ENCODE peak calls at places on chromosomes 6 and 20, in seven cellular contexts. R is H1, K is HepG2, Z is GM12878, T is SK-N-SH, X is HCT116, Q is K562. N is an unnamed sample.

GRCh38 chr6:106163446-106163965 is 77.4 kb downstream of the PRDM1 start:
- DNase-seq in R (no peak), K (no peak), Z (peak), T (no peak), X (no peak), Q (no peak), N (no peak)

GRCh38 chr20:4811257-4811656 is 89.5 kb downstream of the PRND start:
- DNase-seq in R (no peak), K (no peak), Z (no peak), T (no peak), X (no peak), Q (no peak), N (no peak)

GRCh38 chr6:97160280-97160679 is 122.7 kb downstream of the MMS22L start:
- DNase-seq in R (no peak), K (no peak), Z (no peak), T (no peak), X (no peak), Q (peak), N (no peak)

GRCh38 chr20:52441708-52442107 is 250.1 kb upstream of the ZFP64 start:
- DNase-seq in R (no peak), K (no peak), Z (no peak), T (no peak), X (no peak), Q (no peak), N (no peak)

GRCh38 chr6:137680678-137681346 is 186.2 kb upstream of the TNFAIP3 start:
- DNase-seq in R (no peak), K (no peak), Z (no peak), T (no peak), X (no peak), Q (no peak), N (no peak)

GRCh38 chr20:45578151-45578660 is 878 bp downstream of the WFDC8 start:
- DNase-seq in R (no peak), K (no peak), Z (no peak), T (no peak), X (no peak), Q (no peak), N (no peak)

GRCh38 chr20:51432251-51432784 is 110.2 kb downstream of the NFATC2 start:
- DNase-seq in R (no peak), K (no peak), Z (no peak), T (no peak), X (no peak), Q (no peak), N (no peak)

GRCh38 chr6:67594366-67594765 is 1040.7 kb upstream of the ADGRB3 start:
- DNase-seq in R (no peak), K (no peak), Z (no peak), T (no peak), X (no peak), Q (no peak), N (no peak)

GRCh38 chr6:124430741-124431140 is 531.5 kb upstream of the RNF217 start:
- DNase-seq in R (no peak), K (no peak), Z (no peak), T (no peak), X (no peak), Q (no peak), N (no peak)

GRCh38 chr20:46709459-46710148 is at the start of gene SLC2A10:
- DNase-seq in R (no peak), K (peak), Z (no peak), T (peak), X (no peak), Q (peak), N (peak)

GRCh38 chr6:5466459-5466858 is 205.1 kb downstream of the FARS2 start:
- DNase-seq in R (no peak), K (no peak), Z (no peak), T (no peak), X (no peak), Q (peak), N (no peak)

GRCh38 chr6:84460491-84460890 is 233.0 kb upstream of the CEP162 start:
- DNase-seq in R (no peak), K (no peak), Z (no peak), T (no peak), X (no peak), Q (no peak), N (no peak)

GRCh38 chr6:166955865-166956443 is 396 bp downstream of the RNASET2 start:
- DNase-seq in R (no peak), K (no peak), Z (no peak), T (no peak), X (no peak), Q (no peak), N (no peak)

GRCh38 chr6:7541175-7542064 is at the start of gene DSP:
- DNase-seq in R (peak), K (peak), Z (no peak), T (peak), X (peak), Q (peak), N (peak)

GRCh38 chr20:39036011-39036410 is 73.9 kb downstream of the DHX35 start:
- DNase-seq in R (no peak), K (no peak), Z (no peak), T (no peak), X (no peak), Q (no peak), N (no peak)

GRCh38 chr6:30493643-30494250 is 4.4 kb downstream of the HLA-E start:
- DNase-seq in R (no peak), K (no peak), Z (no peak), T (no peak), X (no peak), Q (no peak), N (no peak)

GRCh38 chr6:7469696-7470095 is 71.8 kb upstream of the DSP start:
- DNase-seq in R (no peak), K (no peak), Z (no peak), T (no peak), X (no peak), Q (no peak), N (no peak)

GRCh38 chr20:1672728-1673127 is 15.1 kb upstream of the SIRPG start:
- DNase-seq in R (no peak), K (no peak), Z (no peak), T (no peak), X (no peak), Q (no peak), N (no peak)

GRCh38 chr20:1671891-1672669 is 14.5 kb upstream of the SIRPG start:
- DNase-seq in R (no peak), K (no peak), Z (no peak), T (no peak), X (no peak), Q (no peak), N (no peak)

GRCh38 chr20:1666802-1667201 is 9.2 kb upstream of the SIRPG start:
- DNase-seq in R (no peak), K (no peak), Z (no peak), T (no peak), X (no peak), Q (no peak), N (no peak)

GRCh38 chr20:1667510-1668085 is 10.0 kb upstream of the SIRPG start:
- DNase-seq in R (no peak), K (no peak), Z (no peak), T (no peak), X (no peak), Q (no peak), N (no peak)

GRCh38 chr20:1669304-1669703 is 11.7 kb upstream of the SIRPG start:
- DNase-seq in R (no peak), K (no peak), Z (no peak), T (no peak), X (no peak), Q (no peak), N (no peak)
- TF ChIP-seq JUND in R (no peak), K (no peak), Z (no peak), T (no peak), X (no peak), Q (no peak), N (no peak)

DNA sequence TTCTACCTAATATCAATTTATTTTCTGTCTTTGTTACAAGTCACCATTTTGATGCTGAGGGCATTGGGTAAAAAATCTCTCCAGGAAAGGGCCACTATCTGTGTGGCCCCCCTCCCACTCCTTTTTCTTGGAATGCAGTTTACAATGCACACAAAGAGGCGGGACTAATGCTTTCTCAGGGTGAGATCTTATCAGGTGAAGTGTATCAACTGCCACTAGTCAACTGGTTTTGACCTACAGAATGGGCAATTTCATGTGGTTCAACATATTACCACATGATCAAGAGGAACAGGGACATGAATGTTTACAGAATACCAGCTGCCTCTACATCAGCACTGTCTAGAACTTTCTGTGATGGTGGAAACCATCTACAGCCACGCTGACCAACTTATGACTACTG is 3.7 kb downstream of the RRBP1 start:
- DNase-seq in R (no peak), K (no peak), Z (no peak), T (no peak), X (no peak), Q (peak), N (no peak)
- TF ChIP-seq JUND in R (no peak), K (no peak), Z (no peak), T (no peak), X (no peak), Q (no peak), N (no peak)

DNA sequence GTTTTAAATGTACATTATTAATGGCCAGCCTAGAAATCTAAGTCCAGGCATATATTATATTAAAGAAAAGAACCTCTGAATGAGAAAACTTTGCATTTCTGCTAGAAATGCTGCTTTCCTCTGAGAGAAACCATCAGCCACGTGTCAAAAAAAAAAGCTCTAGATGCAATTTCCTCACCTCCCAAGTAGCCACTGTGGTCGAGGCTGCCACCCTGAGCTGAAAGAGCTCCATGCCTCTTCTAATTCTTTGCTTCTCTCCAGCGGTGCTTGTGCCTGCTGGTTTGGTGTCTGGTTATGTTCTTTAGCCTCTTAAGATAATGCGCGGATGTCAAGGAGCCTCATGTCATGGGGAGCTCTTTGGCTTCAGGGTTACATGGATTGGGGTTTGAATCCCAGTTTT is 316.0 kb downstream of the TFAP2C start:
- DNase-seq in R (no peak), K (no peak), Z (no peak), T (no peak), X (no peak), Q (no peak), N (peak)
- TF ChIP-seq JUND in R (no peak), K (no peak), Z (no peak), T (no peak), X (no peak), Q (no peak), N (no peak)

GRCh38 chr6:35629876-35630378 is 58.8 kb downstream of the FKBP5 start:
- DNase-seq in R (no peak), K (no peak), Z (no peak), T (no peak), X (no peak), Q (no peak), N (no peak)
- TF ChIP-seq JUND in R (no peak), K (no peak), Z (no peak), T (no peak), X (no peak), Q (no peak), N (no peak)

GRCh38 chr6:53752856-53753255 is 41.9 kb upstream of the LRRC1 start:
- DNase-seq in R (no peak), K (no peak), Z (no peak), T (no peak), X (no peak), Q (no peak), N (no peak)
- TF ChIP-seq JUND in R (no peak), K (no peak), Z (no peak), T (no peak), X (no peak), Q (no peak), N (no peak)

DNA sequence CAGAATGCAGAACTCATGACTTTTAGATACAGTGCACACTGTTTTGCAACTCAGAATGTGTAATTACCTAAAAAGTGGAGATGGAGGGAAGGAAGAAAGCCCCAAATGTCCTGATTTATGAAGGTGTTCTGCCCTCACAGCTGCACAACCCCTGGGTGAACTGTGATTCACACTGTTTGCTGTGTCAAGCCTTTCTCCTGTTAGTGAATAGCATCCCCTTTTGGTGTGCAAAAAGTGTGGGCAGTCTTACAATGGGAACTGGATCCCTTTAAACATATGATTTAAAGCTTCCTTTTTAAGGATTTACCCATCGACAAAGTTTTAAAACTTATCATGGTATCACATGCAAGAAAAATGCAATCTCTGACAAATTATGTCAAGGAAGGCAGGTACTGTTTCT is 633.4 kb upstream of the EPHA7 start:
- DNase-seq in R (no peak), K (no peak), Z (no peak), T (no peak), X (no peak), Q (no peak), N (no peak)
- TF ChIP-seq JUND in R (no peak), K (no peak), Z (no peak), T (no peak), X (no peak), Q (no peak), N (no peak)

GRCh38 chr6:142871910-142872331 is 73.1 kb downstream of the HIVEP2 start:
- DNase-seq in R (no peak), K (peak), Z (no peak), T (no peak), X (no peak), Q (no peak), N (no peak)

GRCh38 chr6:142867988-142868818 is 76.8 kb downstream of the HIVEP2 start:
- DNase-seq in R (no peak), K (peak), Z (no peak), T (no peak), X (no peak), Q (no peak), N (no peak)

GRCh38 chr6:142867355-142867801 is 77.6 kb downstream of the HIVEP2 start:
- DNase-seq in R (no peak), K (no peak), Z (no peak), T (no peak), X (no peak), Q (no peak), N (no peak)

GRCh38 chr6:142870787-142871371 is 74.1 kb downstream of the HIVEP2 start:
- DNase-seq in R (no peak), K (no peak), Z (no peak), T (no peak), X (no peak), Q (no peak), N (no peak)

GRCh38 chr6:142868917-142869316 is 76.1 kb downstream of the HIVEP2 start:
- DNase-seq in R (no peak), K (peak), Z (no peak), T (no peak), X (no peak), Q (no peak), N (no peak)
- TF ChIP-seq JUND in R (no peak), K (no peak), Z (no peak), T (no peak), X (no peak), Q (no peak), N (no peak)

GRCh38 chr6:169188051-169188863 is 65.4 kb downstream of the THBS2 start:
- DNase-seq in R (no peak), K (no peak), Z (no peak), T (no peak), X (no peak), Q (no peak), N (no peak)

GRCh38 chr6:169183233-169183632 is 70.4 kb downstream of the THBS2 start:
- DNase-seq in R (no peak), K (no peak), Z (no peak), T (no peak), X (no peak), Q (no peak), N (no peak)

GRCh38 chr6:169185011-169185521 is 68.6 kb downstream of the THBS2 start:
- DNase-seq in R (no peak), K (no peak), Z (no peak), T (no peak), X (no peak), Q (no peak), N (no peak)

GRCh38 chr6:169186496-169187169 is 67.0 kb downstream of the THBS2 start:
- DNase-seq in R (no peak), K (no peak), Z (no peak), T (no peak), X (no peak), Q (no peak), N (no peak)

GRCh38 chr6:169185692-169186485 is 67.8 kb downstream of the THBS2 start:
- DNase-seq in R (no peak), K (no peak), Z (no peak), T (no peak), X (no peak), Q (no peak), N (no peak)
- TF ChIP-seq JUND in R (no peak), K (no peak), Z (no peak), T (no peak), X (no peak), Q (no peak), N (no peak)

GRCh38 chr6:13354331-13355042 is 26.1 kb upstream of the TBC1D7 start:
- DNase-seq in R (no peak), K (no peak), Z (no peak), T (no peak), X (no peak), Q (peak), N (no peak)

GRCh38 chr6:13357551-13358075 is 29.3 kb upstream of the TBC1D7 start:
- DNase-seq in R (no peak), K (no peak), Z (no peak), T (no peak), X (no peak), Q (peak), N (no peak)

GRCh38 chr6:13358486-13358885 is 30.1 kb upstream of the TBC1D7 start:
- DNase-seq in R (no peak), K (no peak), Z (no peak), T (no peak), X (no peak), Q (no peak), N (no peak)

GRCh38 chr6:13355043-13355945 is 27.0 kb upstream of the TBC1D7 start:
- DNase-seq in R (no peak), K (peak), Z (peak), T (no peak), X (peak), Q (peak), N (no peak)

DNA sequence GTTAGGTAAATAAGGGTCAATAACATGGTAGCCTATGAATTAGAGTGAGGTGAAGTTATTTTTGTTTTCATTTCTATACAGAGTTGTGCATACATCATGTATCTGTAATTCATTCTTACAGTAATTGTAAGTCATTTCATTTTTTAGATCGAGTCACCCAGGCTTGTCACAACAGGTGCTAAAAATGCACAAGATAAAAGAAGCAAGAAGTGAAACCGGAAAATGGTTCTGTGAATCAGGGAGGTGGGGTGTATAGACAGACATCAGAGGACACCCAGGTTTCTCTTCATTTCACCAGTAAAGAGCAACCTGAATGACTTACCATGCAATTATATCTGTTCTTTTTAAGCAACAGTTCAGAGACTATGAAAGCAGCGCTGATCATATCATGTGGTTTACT is 27.6 kb upstream of the TBC1D7 start:
- DNase-seq in R (no peak), K (no peak), Z (peak), T (no peak), X (no peak), Q (no peak), N (no peak)
- TF ChIP-seq JUND in R (no peak), K (no peak), Z (no peak), T (no peak), X (no peak), Q (no peak), N (no peak)

N was measured in T47D.